ENCODE peak calls at places on chromosomes 7 and 10, in eight cellular contexts. B, A, I, Z, D, V, C and Q are unnamed samples.
A peak's percentile ranks its signal among the peaks of the same experiment; 100 is the strongest.

GRCh38 chr10:71075066-71075758 is 137.2 kb upstream of the UNC5B start:
- DNase-seq in B (no peak), A (no peak), I (no peak), Z (no peak), D (no peak), V (no peak), C (no peak), Q (no peak)

GRCh38 chr7:55070839-55071238 is 52.0 kb downstream of the EGFR start:
- DNase-seq in B (no peak), A (no peak), I (no peak), Z (no peak), D (no peak), V (no peak), C (no peak), Q (no peak)

GRCh38 chr7:155001756-155002410 is 1.0 kb downstream of the PAXIP1 start:
- DNase-seq in B (no peak), A (peak; percentile 11), I (no peak), Z (peak; percentile 26), D (no peak), V (no peak), C (no peak), Q (no peak)

GRCh38 chr10:103660364-103661197 is 167.1 kb downstream of the NEURL1 start:
- DNase-seq in B (peak; percentile 27), A (peak; percentile 17), I (peak; percentile 59), Z (no peak), D (no peak), V (peak; percentile 48), C (peak; percentile 88), Q (no peak)

GRCh38 chr10:71684356-71685173 is 35.0 kb downstream of the C10orf105 start:
- DNase-seq in B (peak; percentile 33), A (no peak), I (no peak), Z (no peak), D (peak; percentile 38), V (no peak), C (no peak), Q (no peak)

GRCh38 chr7:70694909-70695803 is 436.8 kb upstream of the GALNT17 start:
- DNase-seq in B (no peak), A (no peak), I (no peak), Z (no peak), D (peak; percentile 11), V (no peak), C (peak; percentile 87), Q (no peak)

GRCh38 chr10:93281367-93281720 is 200.8 kb downstream of the MYOF start:
- DNase-seq in B (no peak), A (no peak), I (no peak), Z (no peak), D (no peak), V (no peak), C (no peak), Q (no peak)

GRCh38 chr10:86520871-86521619 is 547 bp downstream of the WAPL start:
- DNase-seq in B (peak; percentile 47), A (peak; percentile 27), I (peak; percentile 73), Z (peak; percentile 67), D (peak; percentile 47), V (peak; percentile 71), C (peak; percentile 84), Q (peak; percentile 21)

GRCh38 chr10:76432274-76433012 is 1001.0 kb downstream of the LRMDA start:
- DNase-seq in B (no peak), A (no peak), I (no peak), Z (no peak), D (peak; percentile 48), V (peak; percentile 49), C (no peak), Q (no peak)

GRCh38 chr7:137743021-137743420 is 103.8 kb downstream of the DGKI start:
- DNase-seq in B (no peak), A (no peak), I (no peak), Z (no peak), D (no peak), V (no peak), C (no peak), Q (no peak)

GRCh38 chr7:90401989-90402388 is 1.3 kb upstream of the CLDN12 start:
- DNase-seq in B (no peak), A (no peak), I (no peak), Z (no peak), D (no peak), V (peak; percentile 37), C (no peak), Q (no peak)

GRCh38 chr7:117296066-117296465 is 26.8 kb downstream of the WNT2 start:
- DNase-seq in B (no peak), A (no peak), I (no peak), Z (no peak), D (no peak), V (no peak), C (no peak), Q (no peak)

GRCh38 chr7:21923663-21924062 is 22.0 kb downstream of the CDCA7L start:
- DNase-seq in B (no peak), A (no peak), I (no peak), Z (no peak), D (peak; percentile 48), V (no peak), C (no peak), Q (no peak)

GRCh38 chr10:131946321-131946751 is 35.4 kb downstream of the BNIP3 start:
- DNase-seq in B (no peak), A (no peak), I (no peak), Z (peak; percentile 39), D (no peak), V (peak; percentile 62), C (no peak), Q (no peak)

GRCh38 chr10:44830022-44830421 is 81.1 kb upstream of the TMEM72 start:
- DNase-seq in B (no peak), A (no peak), I (no peak), Z (no peak), D (no peak), V (no peak), C (no peak), Q (no peak)

GRCh38 chr7:75715864-75716263 is 22.9 kb downstream of the HIP1 start:
- DNase-seq in B (no peak), A (no peak), I (peak; percentile 6), Z (no peak), D (no peak), V (no peak), C (no peak), Q (no peak)

GRCh38 chr7:75712517-75713361 is 26.0 kb downstream of the HIP1 start:
- DNase-seq in B (no peak), A (no peak), I (peak; percentile 7), Z (no peak), D (no peak), V (no peak), C (no peak), Q (no peak)

GRCh38 chr7:75716992-75717626 is 21.6 kb downstream of the HIP1 start:
- DNase-seq in B (no peak), A (no peak), I (no peak), Z (no peak), D (no peak), V (no peak), C (no peak), Q (no peak)

GRCh38 chr7:75711076-75711475 is 27.7 kb downstream of the HIP1 start:
- DNase-seq in B (no peak), A (no peak), I (no peak), Z (no peak), D (no peak), V (no peak), C (no peak), Q (no peak)

DNA sequence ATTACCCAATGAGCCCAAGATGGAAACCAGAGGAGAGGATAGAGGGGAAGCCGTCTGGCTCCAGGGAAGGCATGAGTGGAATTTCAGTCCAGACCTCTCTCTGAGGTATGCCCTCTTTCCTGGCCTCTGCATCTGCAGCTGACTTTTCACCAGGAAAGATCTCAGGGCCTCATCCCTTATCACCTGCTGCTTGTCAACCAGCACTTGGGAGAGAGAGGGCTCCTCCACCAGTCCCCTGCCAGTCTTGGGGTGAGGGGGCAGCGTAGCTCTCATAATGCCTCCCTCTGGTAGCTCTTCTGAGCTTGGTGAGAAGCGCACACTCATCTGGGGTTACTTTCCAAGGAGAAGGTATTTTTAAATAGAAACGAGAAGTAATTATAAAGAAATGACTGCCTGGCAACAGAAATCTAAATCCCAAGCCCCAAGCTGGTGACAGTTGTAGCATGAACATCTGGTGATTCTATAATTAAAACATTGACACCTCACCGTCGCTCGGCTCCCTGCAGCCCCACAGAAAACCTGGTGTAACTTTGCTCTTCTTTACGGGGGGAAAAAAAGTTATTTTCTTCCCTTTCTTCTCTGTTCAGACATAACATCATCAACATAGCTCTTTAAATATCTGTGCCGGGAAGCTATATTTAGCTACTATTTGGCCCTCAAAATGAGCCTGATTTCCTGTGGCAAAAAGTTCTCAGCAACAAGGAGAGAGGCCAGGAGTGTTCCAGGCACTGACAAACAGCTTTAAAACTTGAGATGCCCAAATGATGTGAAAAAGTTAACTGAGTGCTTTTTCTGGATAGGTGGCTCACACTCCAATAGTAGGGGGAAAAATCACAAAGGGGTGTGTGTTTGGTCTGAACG is 26.9 kb downstream of the HIP1 start:
- DNase-seq in B (no peak), A (no peak), I (peak; percentile 0), Z (no peak), D (peak; percentile 28), V (no peak), C (no peak), Q (no peak)
- H3K27ac ChIP-seq in B (peak overlapping the region; percentile 51), A (no peak overlapping the region), I (peak overlapping the region; percentile 73), Z (no peak overlapping the region), D (peak overlapping the region; percentile 85), V (peak overlapping the region; percentile 11), C (peak overlapping the region; percentile 79), Q (no peak overlapping the region)

GRCh38 chr7:130794619-130794922 is 60.6 kb upstream of the KLF14 start:
- DNase-seq in B (no peak), A (no peak), I (no peak), Z (no peak), D (no peak), V (no peak), C (no peak), Q (no peak)
- H3K9me3 ChIP-seq in B (no peaks in the 10 kb centered on the region), A (no peaks in the 10 kb centered on the region), I (no peaks in the 10 kb centered on the region), Z (no peaks in the 10 kb centered on the region), D (no peaks in the 10 kb centered on the region), V (no peaks in the 10 kb centered on the region), C (no peaks in the 10 kb centered on the region), Q (no peaks in the 10 kb centered on the region)

DNA sequence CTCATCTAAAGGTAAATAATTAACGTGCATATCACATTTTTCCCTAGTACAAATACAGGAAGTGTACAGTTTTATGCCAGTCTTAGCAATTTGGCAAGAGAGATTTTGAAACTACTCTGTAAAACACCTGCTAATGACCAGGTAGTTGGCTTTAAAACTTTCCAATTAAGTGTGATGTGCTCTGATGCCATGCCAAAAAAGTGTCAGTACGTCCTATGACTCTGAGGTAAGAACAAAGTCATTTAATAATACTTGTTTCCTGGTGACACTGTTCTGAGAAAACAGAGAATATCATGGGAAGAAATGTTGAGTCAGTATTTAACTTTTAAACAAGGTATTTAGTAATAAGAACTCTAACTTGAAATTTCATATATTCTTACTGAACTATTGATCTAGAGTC is 9.6 kb downstream of the PDZD8 start:
- DNase-seq in B (no peak), A (no peak), I (no peak), Z (no peak), D (no peak), V (no peak), C (no peak), Q (no peak)
- H3K27ac ChIP-seq in B (peak overlapping the region; percentile 53), A (no peak overlapping the region), I (no peak overlapping the region), Z (peak overlapping the region; percentile 92), D (no peak overlapping the region), V (no peak overlapping the region), C (peak overlapping the region; percentile 35), Q (no peak overlapping the region)

DNA sequence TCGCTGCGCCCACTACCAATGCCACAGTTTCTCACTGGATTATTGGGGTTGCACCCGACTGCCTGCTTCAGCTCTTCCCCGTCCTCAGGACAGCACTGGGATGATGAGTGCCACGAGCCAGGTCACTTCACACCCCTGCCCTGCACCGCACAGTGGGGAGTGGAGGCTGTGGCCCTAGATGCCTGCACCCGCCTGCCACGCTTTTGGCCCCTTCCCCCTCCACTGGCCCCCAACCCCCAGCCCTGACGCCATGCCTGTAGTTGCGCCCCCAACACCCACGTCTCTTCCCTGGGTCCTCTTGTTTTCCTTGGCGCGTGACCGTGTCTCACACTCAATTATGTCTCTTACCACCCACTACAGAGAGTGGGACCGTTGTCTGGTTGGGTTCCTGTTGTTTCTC is 134.3 kb downstream of the VIPR2 start:
- DNase-seq in B (no peak), A (no peak), I (no peak), Z (no peak), D (no peak), V (no peak), C (no peak), Q (no peak)
- H3K9me3 ChIP-seq in B (no peaks in the 10 kb centered on the region), A (no peaks in the 10 kb centered on the region), I (no peaks in the 10 kb centered on the region), Z (no peaks in the 10 kb centered on the region), D (no peaks in the 10 kb centered on the region), V (no peaks in the 10 kb centered on the region), C (no peaks in the 10 kb centered on the region), Q (no peaks in the 10 kb centered on the region)